ENCODE peak calls at places on chromosomes 3 and 15, in four cellular contexts. C, Y, D and R are unnamed samples.

GRCh38 chr3:120100711-120101110 is 6.5 kb upstream of the GSK3B start:
- DNase-seq in C (no peak), Y (peak), D (no peak), R (no peak)

GRCh38 chr3:13770390-13771169 is 109.3 kb downstream of the WNT7A start:
- DNase-seq in C (no peak), Y (no peak), D (no peak), R (no peak)

GRCh38 chr3:170709046-170709445 is 123.2 kb upstream of the SLC7A14 start:
- DNase-seq in C (no peak), Y (peak), D (peak), R (peak)

GRCh38 chr3:182568756-182569155 is 224.5 kb upstream of the ATP11B start:
- DNase-seq in C (no peak), Y (no peak), D (no peak), R (no peak)

GRCh38 chr3:23567917-23568316 is 237.8 kb upstream of the UBE2E1 start:
- DNase-seq in C (no peak), Y (peak), D (peak), R (peak)

GRCh38 chr3:186235554-186235953 is 126.5 kb downstream of the DGKG start:
- DNase-seq in C (no peak), Y (no peak), D (no peak), R (no peak)

GRCh38 chr15:93382196-93382820 is 293.3 kb upstream of the RGMA start:
- DNase-seq in C (peak), Y (no peak), D (no peak), R (no peak)

GRCh38 chr3:66182228-66182627 is 38.6 kb upstream of the SLC25A26 start:
- DNase-seq in C (no peak), Y (no peak), D (no peak), R (peak)

GRCh38 chr15:74616996-74617395 is 1.4 kb downstream of the CLK3 start:
- DNase-seq in C (no peak), Y (no peak), D (no peak), R (no peak)

GRCh38 chr15:63605816-63606215 is 8.6 kb downstream of the FBXL22 start:
- DNase-seq in C (no peak), Y (no peak), D (no peak), R (no peak)

GRCh38 chr3:59713971-59714370 is 664.1 kb upstream of the CFAP20DC start:
- DNase-seq in C (no peak), Y (no peak), D (no peak), R (no peak)

GRCh38 chr3:186213946-186214345 is 105.1 kb upstream of the ETV5 start:
- DNase-seq in C (no peak), Y (no peak), D (no peak), R (no peak)

GRCh38 chr3:132448211-132448961 is 31.1 kb downstream of the DNAJC13 start:
- DNase-seq in C (no peak), Y (peak), D (no peak), R (no peak)

GRCh38 chr15:39580117-39580629 is 706 bp upstream of the THBS1 start:
- DNase-seq in C (peak), Y (peak), D (peak), R (peak)
- H3K4me3 ChIP-seq in C (peak), Y (peak), D (peak), R (peak)

GRCh38 chr3:111151438-111151837 is 79.8 kb downstream of the NECTIN3 start:
- DNase-seq in C (no peak), Y (peak), D (peak), R (peak)
- H3K4me3 ChIP-seq in C (no peak), Y (no peak), D (no peak), R (no peak)

DNA sequence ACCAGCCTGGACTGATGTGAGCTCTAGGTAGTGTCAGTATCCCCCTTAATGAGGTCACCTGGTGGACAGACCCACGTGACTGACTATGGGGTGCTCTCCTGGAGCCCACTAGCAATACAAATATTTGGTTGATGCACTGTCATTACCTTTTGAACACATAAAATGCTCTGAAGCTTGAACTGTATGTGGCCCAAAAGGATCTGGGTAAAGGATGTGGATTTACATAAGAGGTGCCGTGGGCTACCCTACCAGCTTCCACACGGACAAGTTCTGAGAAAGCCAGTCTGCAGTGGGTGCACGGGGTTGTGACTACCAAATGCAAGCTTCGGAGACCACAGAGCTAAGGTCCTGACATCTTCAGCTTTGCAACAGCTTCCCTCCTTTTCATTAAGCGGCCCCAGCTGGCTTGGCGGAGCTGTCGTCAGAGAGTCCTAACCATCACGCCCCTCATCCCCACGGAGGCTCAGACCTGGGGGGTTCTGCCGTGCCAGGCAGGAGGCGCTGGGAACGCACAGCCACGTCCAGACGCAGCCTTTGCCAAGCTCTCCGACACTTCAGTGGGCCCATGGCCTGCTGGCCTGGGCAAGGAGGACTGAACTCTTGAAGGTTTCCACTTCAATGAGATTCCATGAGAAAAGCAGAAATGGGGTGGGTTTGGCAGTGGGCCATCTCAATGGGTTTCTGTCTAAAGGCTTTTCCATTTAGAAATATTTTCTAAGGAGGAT is 228.3 kb downstream of the ADAMTS17 start:
- DNase-seq in C (no peak), Y (no peak), D (no peak), R (no peak)
- H3K4me3 ChIP-seq in C (peak), Y (no peak), D (no peak), R (no peak)

GRCh38 chr3:86986666-86987420 is 4.1 kb downstream of the VGLL3 start:
- DNase-seq in C (no peak), Y (peak), D (peak), R (no peak)
- H3K4me3 ChIP-seq in C (peak), Y (peak), D (no peak), R (peak)